ENCODE peak calls at places on chromosomes 12 and 14, in five cellular contexts. T is T-helper 17 cell, W is SW480, X is mucosa of descending colon, E is D341Med. Y is an unnamed sample.

GRCh38 chr14:104650057-104650980 is 39.1 kb upstream of the INF2 start:
- DNase-seq in T (peak), E (peak), W (no peak), X (no peak), Y (peak)

GRCh38 chr12:67472551-67472950 is 176.0 kb upstream of the DYRK2 start:
- DNase-seq in X (no peak), T (no peak), E (peak), W (no peak), Y (no peak)

GRCh38 chr12:97404549-97404948 is 58.1 kb upstream of the RMST start:
- DNase-seq in E (peak), X (no peak), W (peak), T (no peak), Y (peak)

GRCh38 chr14:73740921-73741326 is 26.7 kb upstream of the PNMA1 start:
- DNase-seq in W (no peak), T (no peak), X (peak), E (no peak), Y (peak)

GRCh38 chr12:45273717-45274271 is 57.9 kb downstream of the ANO6 start:
- DNase-seq in W (peak), E (no peak), X (no peak), T (no peak), Y (peak)

GRCh38 chr12:97335093-97335492 is 127.5 kb upstream of the RMST start:
- DNase-seq in T (no peak), W (no peak), X (no peak), E (no peak), Y (no peak)

GRCh38 chr14:93002851-93003298 is 79.9 kb downstream of the CHGA start:
- DNase-seq in W (no peak), T (no peak), X (no peak), E (no peak), Y (no peak)

GRCh38 chr12:4114986-4115385 is 158.6 kb upstream of the CCND2 start:
- DNase-seq in W (no peak), E (no peak), T (no peak), X (no peak), Y (peak)

GRCh38 chr12:88067301-88067700 is 38.1 kb upstream of the C12orf50 start:
- DNase-seq in E (no peak), X (no peak), W (no peak), T (no peak), Y (no peak)

GRCh38 chr14:77376380-77376770 is 519 bp downstream of the TMED8 start:
- DNase-seq in W (peak), X (peak), E (no peak), T (no peak), Y (peak)

GRCh38 chr12:93886533-93887511 is 209.6 kb downstream of the CRADD start:
- DNase-seq in X (no peak), E (no peak), W (peak), T (no peak), Y (peak)

GRCh38 chr12:6784292-6784691 is 5.0 kb upstream of the CD4 start:
- DNase-seq in T (no peak), W (no peak), X (no peak), E (no peak), Y (no peak)

GRCh38 chr14:23095196-23096108 is at the start of gene C14orf119:
- DNase-seq in E (peak), X (peak), T (peak), W (peak), Y (peak)

GRCh38 chr14:102206901-102207300 is 67.2 kb downstream of the WDR20 start:
- DNase-seq in X (no peak), T (no peak), W (no peak), E (no peak), Y (no peak)

GRCh38 chr14:61218765-61219164 is 62.4 kb downstream of the TMEM30B start:
- DNase-seq in E (no peak), T (no peak), X (no peak), W (no peak), Y (no peak)

GRCh38 chr14:44035707-44036106 is 471.4 kb downstream of the FSCB start:
- DNase-seq in W (no peak), T (no peak), X (no peak), E (no peak), Y (no peak)

GRCh38 chr12:6769003-6769389 is 2.8 kb downstream of the PTMS start:
- DNase-seq in W (peak), E (peak), T (no peak), X (peak), Y (no peak)

GRCh38 chr12:91887957-91888356 is 257.7 kb downstream of the BTG1 start:
- DNase-seq in E (no peak), W (no peak), T (no peak), X (no peak), Y (no peak)

GRCh38 chr14:88535149-88535548 is 19.7 kb downstream of the PTPN21 start:
- DNase-seq in T (no peak), X (no peak), W (no peak), E (peak), Y (peak)

GRCh38 chr14:100096656-100097055 is 31.4 kb downstream of the EVL start:
- DNase-seq in X (no peak), W (no peak), T (no peak), E (no peak), Y (no peak)

GRCh38 chr12:54370218-54370730 is 6.0 kb upstream of the GPR84 start:
- DNase-seq in W (no peak), E (peak), X (peak), T (no peak), Y (peak)

GRCh38 chr12:26748741-26749431 is 84.1 kb downstream of the ITPR2 start:
- DNase-seq in T (no peak), X (no peak), E (no peak), W (no peak), Y (peak)

GRCh38 chr12:111033281-111034147 is 113.1 kb upstream of the MYL2 start:
- DNase-seq in X (no peak), E (peak), W (no peak), T (no peak), Y (no peak)

GRCh38 chr14:44316647-44317432 is 190.2 kb downstream of the FSCB start:
- DNase-seq in E (no peak), X (peak), T (no peak), W (peak), Y (peak)

GRCh38 chr14:36171607-36172006 is 4.9 kb downstream of the PTCSC3 start:
- DNase-seq in E (no peak), X (no peak), T (no peak), W (no peak), Y (no peak)

GRCh38 chr14:67835596-67835995 is 16.0 kb downstream of the RAD51B start:
- DNase-seq in E (no peak), X (no peak), W (no peak), T (no peak), Y (no peak)

GRCh38 chr12:55707841-55708694 is at the start of gene ITGA7:
- DNase-seq in X (peak), W (peak), T (peak), E (peak), Y (peak)

GRCh38 chr12:52043386-52044212 is 7.6 kb upstream of the NR4A1 start:
- DNase-seq in E (no peak), T (no peak), X (no peak), W (no peak), Y (no peak)

GRCh38 chr12:2970744-2971143 is 11.5 kb downstream of the TEAD4 start:
- DNase-seq in W (no peak), E (no peak), X (no peak), T (no peak), Y (no peak)

Y was measured in small intestine.